ENCODE peak calls at places on chromosomes 2 and 18, in ten cellular contexts. U is K562, Q is upper lobe of left lung, B is endothelial cell of umbilical vein, E is HepG2, H is stomach, K is sigmoid colon, D is transverse colon, N is vagina, I is suprapubic skin. Y is an unnamed sample.

GRCh38 chr2:38702413-38702812 is 36.5 kb downstream of the GALM start:
- DNase-seq in N (no peak), B (no peak), D (no peak), Q (no peak), H (no peak), I (no peak), U (no peak), E (no peak), K (no peak), Y (no peak)

GRCh38 chr18:74184875-74185274 is 36.6 kb downstream of the TIMM21 start:
- DNase-seq in U (no peak), K (no peak), I (no peak), E (no peak), N (no peak), Q (no peak), B (no peak), D (no peak), H (no peak), Y (no peak)

GRCh38 chr2:239289545-239289944 is 111.3 kb downstream of the HDAC4 start:
- DNase-seq in N (no peak), B (no peak), E (no peak), I (peak), D (peak), Q (no peak), K (peak), U (no peak), H (no peak), Y (no peak)

GRCh38 chr2:58930541-58930940 is 689.4 kb upstream of the FANCL start:
- DNase-seq in K (no peak), E (no peak), I (no peak), B (no peak), D (no peak), N (no peak), Q (no peak), H (no peak), U (no peak), Y (no peak)

GRCh38 chr2:126482582-126483464 is 173.1 kb upstream of the GYPC start:
- DNase-seq in B (no peak), D (no peak), Q (peak), I (no peak), E (peak), H (no peak), U (peak), N (no peak), K (no peak), Y (no peak)

GRCh38 chr2:12291303-12291702 is 425.4 kb upstream of the TRIB2 start:
- DNase-seq in B (no peak), H (no peak), E (no peak), I (no peak), K (no peak), N (no peak), D (no peak), U (no peak), Q (no peak), Y (no peak)

GRCh38 chr2:55961318-55961911 is 37.8 kb upstream of the EFEMP1 start:
- DNase-seq in D (no peak), N (no peak), Q (no peak), U (peak), E (peak), I (no peak), K (no peak), B (peak), H (no peak), Y (no peak)

GRCh38 chr2:215718426-215718825 is 282.6 kb upstream of the FN1 start:
- DNase-seq in I (no peak), E (no peak), B (no peak), K (no peak), H (no peak), Q (no peak), U (no peak), N (no peak), D (no peak), Y (no peak)

GRCh38 chr2:84395819-84396218 is 63.3 kb downstream of the SUCLG1 start:
- DNase-seq in U (no peak), H (no peak), D (no peak), K (no peak), E (no peak), B (no peak), I (no peak), N (no peak), Q (no peak), Y (no peak)

GRCh38 chr18:59549797-59550516 is 147.3 kb downstream of the CCBE1 start:
- DNase-seq in U (no peak), Q (no peak), N (no peak), I (no peak), K (no peak), B (no peak), H (peak), E (no peak), D (no peak), Y (no peak)

GRCh38 chr2:210162466-210163124 is 8.6 kb downstream of the KANSL1L start:
- DNase-seq in N (no peak), Q (no peak), D (no peak), B (no peak), E (no peak), U (no peak), I (no peak), K (no peak), H (no peak), Y (no peak)

GRCh38 chr2:231810905-231811304 is 24.7 kb downstream of the COPS7B start:
- DNase-seq in U (no peak), H (no peak), B (no peak), K (no peak), Q (no peak), N (no peak), D (no peak), E (no peak), I (no peak), Y (no peak)

GRCh38 chr2:109256921-109257320 is 127.9 kb downstream of the SH3RF3 start:
- DNase-seq in E (no peak), Q (no peak), I (no peak), N (no peak), B (no peak), K (peak), U (no peak), D (peak), H (no peak), Y (no peak)

GRCh38 chr2:223815884-223816570 is 21.4 kb downstream of the AP1S3 start:
- DNase-seq in U (no peak), E (no peak), Q (no peak), I (no peak), N (no peak), K (no peak), D (no peak), B (peak), H (no peak), Y (no peak)

GRCh38 chr2:212032536-212033219 is 505.9 kb downstream of the ERBB4 start:
- DNase-seq in B (peak), H (no peak), N (no peak), K (no peak), Q (no peak), I (no peak), U (no peak), D (no peak), E (no peak), Y (no peak)

GRCh38 chr2:96934096-96934495 is 52.3 kb downstream of the FAM178B start:
- DNase-seq in Q (no peak), E (no peak), B (no peak), I (no peak), K (no peak), H (no peak), D (no peak), N (no peak), U (no peak), Y (no peak)

GRCh38 chr2:30472326-30472725 is 25.3 kb downstream of the LCLAT1 start:
- DNase-seq in D (no peak), U (no peak), I (no peak), B (no peak), N (no peak), Q (no peak), E (no peak), H (no peak), K (no peak), Y (no peak)

GRCh38 chr2:109217362-109218086 is 88.5 kb downstream of the SH3RF3 start:
- DNase-seq in I (no peak), N (no peak), E (no peak), K (no peak), B (peak), Q (no peak), H (no peak), D (peak), U (no peak), Y (no peak)

GRCh38 chr2:124913873-124914272 is 888.8 kb downstream of the CNTNAP5 start:
- DNase-seq in I (no peak), B (no peak), Q (no peak), K (no peak), N (no peak), H (no peak), D (no peak), E (no peak), U (no peak), Y (no peak)

GRCh38 chr2:95311821-95312542 is 14.8 kb downstream of the KCNIP3 start:
- DNase-seq in B (no peak), Q (peak), E (no peak), N (no peak), D (no peak), K (no peak), I (no peak), U (no peak), H (no peak), Y (no peak)

GRCh38 chr2:229974271-229974670 is 52.0 kb downstream of the FBXO36 start:
- DNase-seq in I (no peak), U (no peak), H (no peak), N (no peak), E (no peak), B (no peak), D (no peak), K (no peak), Q (no peak), Y (no peak)

GRCh38 chr18:13221821-13222220 is 3.3 kb downstream of the LDLRAD4 start:
- DNase-seq in H (no peak), K (peak), D (peak), B (no peak), E (no peak), N (peak), U (no peak), Q (no peak), I (no peak), Y (no peak)

GRCh38 chr2:173137616-173138015 is 62.0 kb downstream of the MAP3K20 start:
- DNase-seq in K (no peak), U (no peak), B (no peak), I (no peak), H (no peak), Q (no peak), D (no peak), N (no peak), E (no peak), Y (no peak)

GRCh38 chr2:8107979-8108378 is 573.9 kb upstream of the ID2 start:
- DNase-seq in H (no peak), U (no peak), N (no peak), D (no peak), B (no peak), E (no peak), K (no peak), Q (no peak), I (no peak), Y (no peak)

GRCh38 chr18:55577812-55578539 is 10.0 kb downstream of the TCF4 start:
- DNase-seq in D (no peak), E (no peak), I (no peak), N (no peak), B (no peak), H (no peak), Q (no peak), U (peak), K (no peak), Y (no peak)

GRCh38 chr18:72261562-72261961 is 282.6 kb downstream of the CBLN2 start:
- DNase-seq in B (no peak), K (no peak), D (no peak), I (no peak), U (no peak), H (no peak), E (no peak), Q (no peak), N (no peak), Y (no peak)

GRCh38 chr18:79522451-79523220 is 126.9 kb downstream of the NFATC1 start:
- DNase-seq in K (peak), H (no peak), U (no peak), D (peak), B (no peak), I (no peak), Q (no peak), N (peak), E (no peak), Y (no peak)

GRCh38 chr2:162174778-162175177 is 22.7 kb upstream of the GCG start:
- DNase-seq in K (no peak), B (no peak), D (no peak), N (no peak), H (no peak), I (no peak), Q (no peak), E (no peak), U (no peak), Y (no peak)

GRCh38 chr2:66233981-66234380 is 200.9 kb upstream of the MEIS1 start:
- DNase-seq in B (no peak), D (no peak), E (no peak), Q (no peak), H (no peak), I (no peak), N (no peak), U (no peak), K (no peak), Y (no peak)

GRCh38 chr18:59783138-59783537 is 85.9 kb upstream of the CCBE1 start:
- DNase-seq in H (no peak), B (peak), I (no peak), Q (no peak), U (peak), N (no peak), E (peak), K (no peak), D (no peak), Y (no peak)

GRCh38 chr2:71811726-71812125 is 335.9 kb downstream of the CYP26B1 start:
- DNase-seq in U (no peak), B (no peak), Q (no peak), N (peak), E (no peak), K (no peak), H (no peak), D (no peak), I (no peak), Y (no peak)

GRCh38 chr2:207235621-207236020 is 69.9 kb upstream of the KLF7 start:
- DNase-seq in U (no peak), N (no peak), I (no peak), B (no peak), D (no peak), E (no peak), K (no peak), Q (no peak), H (no peak), Y (no peak)

GRCh38 chr2:151665959-151666358 is 68.3 kb downstream of the NEB start:
- DNase-seq in K (no peak), D (no peak), Q (no peak), U (no peak), H (no peak), B (no peak), I (no peak), N (no peak), E (no peak), Y (no peak)

GRCh38 chr18:39571511-39571910 is 2005.9 kb upstream of the CELF4 start:
- DNase-seq in H (no peak), Q (no peak), K (no peak), N (no peak), B (peak), I (no peak), D (no peak), E (peak), U (peak), Y (no peak)

GRCh38 chr2:200662727-200663126 is 76.9 kb downstream of the AOX1 start:
- DNase-seq in Q (no peak), B (no peak), H (no peak), E (peak), D (no peak), N (no peak), U (no peak), I (no peak), K (no peak), Y (peak)

GRCh38 chr2:119739580-119740255 is 20.0 kb upstream of the PTPN4 start:
- DNase-seq in B (no peak), I (no peak), U (no peak), N (no peak), H (no peak), E (no peak), D (no peak), K (no peak), Q (no peak), Y (peak)

GRCh38 chr2:97011977-97012569 is 25.7 kb upstream of the FAM178B start:
- DNase-seq in E (peak), Q (no peak), D (no peak), H (no peak), I (no peak), B (peak), K (no peak), N (no peak), U (no peak), Y (no peak)

GRCh38 chr2:216023055-216023648 is 9.8 kb upstream of the MREG start:
- DNase-seq in Q (no peak), D (peak), I (no peak), U (peak), H (peak), E (peak), B (peak), N (no peak), K (no peak), Y (no peak)

GRCh38 chr2:43224131-43224570 is 2.3 kb downstream of the ZFP36L2 start:
- DNase-seq in U (peak), E (peak), B (peak), N (no peak), D (peak), K (peak), Q (no peak), H (peak), I (peak), Y (no peak)

GRCh38 chr2:20648207-20648606 is 2.7 kb downstream of the HS1BP3 start:
- DNase-seq in E (no peak), U (no peak), Q (no peak), N (no peak), I (no peak), D (no peak), K (no peak), H (no peak), B (no peak), Y (no peak)

DNA sequence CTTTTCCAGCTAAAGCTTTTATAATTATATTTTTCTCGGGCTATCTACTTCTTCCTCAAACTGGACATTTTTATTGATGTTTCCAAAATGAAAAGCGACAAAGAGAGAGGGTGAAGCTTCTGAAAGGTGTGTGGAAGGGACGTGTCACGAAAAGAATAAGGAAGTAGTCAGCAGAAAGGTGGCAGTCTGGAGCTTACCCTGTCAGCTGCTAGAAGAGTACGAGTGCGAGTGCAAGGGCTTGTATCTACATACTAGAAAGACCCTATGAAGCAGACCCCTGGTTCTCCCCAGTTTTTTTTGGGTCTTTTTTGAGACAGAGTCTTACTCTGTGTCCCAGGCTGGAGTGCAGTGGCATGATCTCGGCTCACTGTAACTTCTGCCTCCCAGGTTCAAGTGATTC is 14.6 kb downstream of the FHL2 start:
- DNase-seq in B (peak), Q (no peak), D (no peak), K (no peak), E (no peak), I (peak), H (no peak), N (no peak), U (no peak), Y (no peak)
- H3K27ac ChIP-seq in B (no peak), Q (no peak), D (peak), K (no peak), E (no peak), I (no peak), H (peak), N (no peak), U (no peak), Y (no peak)

DNA sequence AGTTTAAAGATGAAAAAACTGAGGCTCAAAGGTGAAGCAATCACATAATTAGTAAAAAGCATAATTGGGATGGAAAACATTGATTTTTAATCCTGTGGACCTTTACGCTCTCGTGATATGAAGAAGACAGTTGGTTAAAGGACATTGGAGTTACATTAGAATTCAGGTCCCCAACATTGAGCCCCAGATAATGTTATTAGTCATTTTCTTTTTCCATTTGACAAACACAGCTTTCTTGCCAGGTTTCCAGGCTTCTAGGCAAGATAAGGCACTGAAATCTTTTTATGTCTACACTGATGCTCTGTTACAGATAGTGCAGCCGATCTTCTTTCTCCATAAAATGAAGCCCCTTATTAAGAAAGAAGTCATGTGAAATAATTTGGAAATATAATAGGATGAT is 38.5 kb downstream of the MYO3B start:
- DNase-seq in E (no peak), D (no peak), I (no peak), B (no peak), K (no peak), U (no peak), H (no peak), N (no peak), Q (no peak), Y (no peak)
- TF ChIP-seq POLR2AphosphoS5 in E (no peak), D (no peak), I (no peak), B (no peak), K (no peak), U (no peak), H (no peak), N (no peak), Q (no peak), Y (no peak)

GRCh38 chr2:100416939-100417744 is at the start of gene CHST10:
- DNase-seq in I (no peak), Q (peak), U (peak), E (peak), H (peak), D (peak), N (no peak), B (peak), K (peak), Y (peak)
- TF ChIP-seq POLR2A in I (no peak), Q (peak), U (peak), E (peak), H (no peak), D (no peak), N (no peak), B (no peak), K (no peak), Y (no peak)

GRCh38 chr2:85607268-85608215 is 4.3 kb downstream of the C2orf68 start:
- DNase-seq in B (peak), E (peak), D (no peak), K (peak), H (no peak), N (no peak), U (no peak), I (no peak), Q (no peak), Y (no peak)

GRCh38 chr2:85602476-85603234 is at the start of gene TMEM150A:
- DNase-seq in E (peak), K (peak), I (peak), Q (peak), N (no peak), B (peak), H (peak), U (peak), D (peak), Y (peak)

GRCh38 chr2:85604568-85605339 is 2.3 kb upstream of the TMEM150A start:
- DNase-seq in B (no peak), N (no peak), H (no peak), U (no peak), D (no peak), K (no peak), Q (no peak), I (no peak), E (no peak), Y (no peak)

GRCh38 chr2:85605406-85606115 is 3.1 kb upstream of the TMEM150A start:
- DNase-seq in Q (no peak), H (no peak), K (peak), D (no peak), B (peak), E (peak), I (no peak), N (no peak), U (no peak), Y (no peak)

GRCh38 chr2:85606116-85606455 is 3.6 kb upstream of the TMEM150A start:
- DNase-seq in H (no peak), N (no peak), I (no peak), E (no peak), K (no peak), Q (no peak), B (no peak), D (no peak), U (no peak), Y (no peak)
- H3K27ac ChIP-seq in H (peak), N (no peak), I (peak), E (peak), K (peak), Q (peak), B (peak), D (peak), U (no peak), Y (peak)

Y was measured in esophagus muscularis mucosa.